ENCODE peak calls at places on chromosome 10, in eight cellular contexts. N is tibial artery, M is tibial nerve, R is brain microvascular endothelial cell, A is pancreas, O is astrocyte, E is lower lobe of right lung, U is transverse colon. V is an unnamed sample.

GRCh38 chr10:57624066-57624465 is 643.6 kb downstream of the IPMK start:
- DNase-seq in N (no peak), M (no peak), R (no peak), A (no peak), O (no peak), E (no peak), U (no peak), V (peak)

GRCh38 chr10:29858352-29859267 is 200.8 kb downstream of the JCAD start:
- DNase-seq in N (peak), M (no peak), R (peak), A (peak), O (peak), E (peak), U (peak), V (peak)

GRCh38 chr10:21584834-21585530 is 51.0 kb downstream of the MLLT10 start:
- DNase-seq in N (no peak), M (no peak), R (no peak), A (no peak), O (no peak), E (no peak), U (no peak), V (no peak)

GRCh38 chr10:72764151-72764550 is 72.2 kb downstream of the MCU start:
- DNase-seq in N (no peak), M (no peak), R (peak), A (no peak), O (peak), E (no peak), U (no peak), V (peak)

GRCh38 chr10:28089467-28089866 is 90.6 kb upstream of the ODAD2 start:
- DNase-seq in N (no peak), M (no peak), R (peak), A (no peak), O (peak), E (no peak), U (no peak), V (peak)

GRCh38 chr10:89555688-89556445 is 20.5 kb upstream of the SLC16A12 start:
- DNase-seq in N (no peak), M (no peak), R (peak), A (no peak), O (no peak), E (no peak), U (no peak), V (no peak)

GRCh38 chr10:69869291-69869841 is 67.7 kb downstream of the COL13A1 start:
- DNase-seq in N (no peak), M (no peak), R (peak), A (no peak), O (peak), E (no peak), U (peak), V (peak)

GRCh38 chr10:131997366-131998049 is 15.8 kb upstream of the BNIP3 start:
- DNase-seq in N (peak), M (peak), R (peak), A (peak), O (no peak), E (peak), U (peak), V (peak)

GRCh38 chr10:122555431-122555830 is 5.1 kb upstream of the DMBT1 start:
- DNase-seq in N (no peak), M (no peak), R (no peak), A (no peak), O (no peak), E (no peak), U (no peak), V (no peak)

GRCh38 chr10:17802966-17803365 is 6.2 kb upstream of the MRC1 start:
- DNase-seq in N (no peak), M (no peak), R (peak), A (no peak), O (peak), E (no peak), U (no peak), V (peak)

GRCh38 chr10:109427421-109427820 is 495.9 kb downstream of the XPNPEP1 start:
- DNase-seq in N (no peak), M (no peak), R (no peak), A (no peak), O (peak), E (no peak), U (no peak), V (no peak)

GRCh38 chr10:78307576-78307975 is 273.9 kb downstream of the RPS24 start:
- DNase-seq in N (no peak), M (no peak), R (no peak), A (no peak), O (no peak), E (no peak), U (no peak), V (no peak)

GRCh38 chr10:30115391-30116253 is 56.2 kb upstream of the JCAD start:
- DNase-seq in N (no peak), M (no peak), R (no peak), A (no peak), O (peak), E (no peak), U (no peak), V (no peak)

GRCh38 chr10:114283091-114283490 is 44.0 kb downstream of the VWA2 start:
- DNase-seq in N (peak), M (no peak), R (no peak), A (no peak), O (no peak), E (no peak), U (no peak), V (no peak)

GRCh38 chr10:48604039-48604407 is 850 bp downstream of the ARHGAP22 start:
- DNase-seq in N (peak), M (no peak), R (no peak), A (no peak), O (no peak), E (no peak), U (no peak), V (no peak)

GRCh38 chr10:132783865-132784581 is 1.9 kb downstream of the NKX6-2 start:
- DNase-seq in N (no peak), M (no peak), R (no peak), A (no peak), O (no peak), E (no peak), U (no peak), V (no peak)

GRCh38 chr10:92241158-92241500 is 49.7 kb downstream of the CPEB3 start:
- DNase-seq in N (no peak), M (no peak), R (no peak), A (peak), O (peak), E (no peak), U (peak), V (peak)

GRCh38 chr10:60825520-60825919 is 47.2 kb downstream of the CDK1 start:
- DNase-seq in N (no peak), M (no peak), R (no peak), A (no peak), O (no peak), E (no peak), U (no peak), V (no peak)

GRCh38 chr10:128042131-128042610 is 84.1 kb downstream of the MKI67 start:
- DNase-seq in N (no peak), M (no peak), R (no peak), A (no peak), O (no peak), E (no peak), U (no peak), V (no peak)

GRCh38 chr10:25966846-25967245 is 32.8 kb downstream of the MYO3A start:
- DNase-seq in N (no peak), M (no peak), R (no peak), A (no peak), O (peak), E (no peak), U (no peak), V (no peak)

GRCh38 chr10:106999118-106999707 is 165.3 kb downstream of the SORCS1 start:
- DNase-seq in N (no peak), M (no peak), R (no peak), A (no peak), O (no peak), E (no peak), U (no peak), V (no peak)

GRCh38 chr10:73763343-73763742 is 18.5 kb upstream of the CHCHD1 start:
- DNase-seq in N (no peak), M (no peak), R (no peak), A (no peak), O (no peak), E (no peak), U (no peak), V (no peak)

GRCh38 chr10:124912052-124912435 is 29.9 kb upstream of the ZRANB1 start:
- DNase-seq in N (no peak), M (no peak), R (no peak), A (no peak), O (no peak), E (no peak), U (no peak), V (no peak)

GRCh38 chr10:124909563-124909962 is 32.4 kb upstream of the ZRANB1 start:
- DNase-seq in N (no peak), M (no peak), R (no peak), A (no peak), O (no peak), E (no peak), U (no peak), V (no peak)

GRCh38 chr10:124912487-124912886 is 29.4 kb upstream of the ZRANB1 start:
- DNase-seq in N (no peak), M (no peak), R (no peak), A (no peak), O (no peak), E (no peak), U (no peak), V (no peak)

GRCh38 chr10:124913167-124913566 is 28.8 kb upstream of the ZRANB1 start:
- DNase-seq in N (no peak), M (no peak), R (no peak), A (no peak), O (no peak), E (no peak), U (no peak), V (no peak)

DNA sequence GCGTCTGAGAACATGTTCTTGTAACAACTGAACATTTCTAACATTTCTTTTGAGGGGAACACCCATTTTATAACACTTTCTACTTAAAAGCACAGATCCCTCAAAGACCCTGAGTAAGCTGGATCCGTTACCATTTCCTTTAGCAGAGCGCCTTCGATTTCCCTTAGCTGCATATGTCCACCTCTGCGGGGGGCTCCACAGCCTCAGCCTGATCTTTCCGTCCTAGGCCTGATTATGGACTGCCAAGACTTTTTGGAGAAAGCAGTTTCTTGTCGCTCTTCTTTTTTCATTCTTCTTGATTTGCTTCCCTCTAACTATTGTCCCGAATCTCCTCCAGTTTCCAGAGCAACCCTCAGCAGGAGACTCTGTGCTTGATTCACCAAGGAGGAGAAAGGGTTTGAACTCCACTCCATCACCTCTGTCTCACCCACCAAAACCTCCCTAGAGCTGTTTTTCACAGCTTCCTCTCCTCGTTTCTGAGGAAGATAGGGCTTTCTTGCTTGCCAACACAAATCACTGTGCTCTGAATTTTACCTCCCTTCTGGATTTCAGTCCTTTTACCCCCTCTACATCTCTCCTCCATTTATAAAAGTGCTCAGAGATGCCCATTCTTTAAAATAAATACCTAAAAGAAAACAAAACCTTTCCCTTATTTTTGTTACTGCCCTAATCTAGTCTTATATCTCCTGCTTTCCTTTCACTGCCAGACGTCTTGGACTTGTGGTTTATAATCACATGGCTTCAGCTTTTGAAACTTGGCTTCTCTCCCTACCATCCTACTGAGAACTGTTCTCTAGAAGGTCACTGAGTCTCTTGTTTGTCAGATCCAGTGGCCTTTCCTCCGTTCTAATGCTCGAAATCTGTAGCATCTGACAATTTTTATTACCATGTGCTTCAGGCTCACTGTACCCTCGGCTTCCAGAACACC is 30.5 kb upstream of the ZRANB1 start:
- DNase-seq in N (no peak), M (no peak), R (peak), A (no peak), O (peak), E (no peak), U (no peak), V (no peak)
- TF ChIP-seq CTCF in N (no peak), M (no peak), R (peak), A (no peak), O (no peak), E (no peak), U (no peak), V (no peak)

DNA sequence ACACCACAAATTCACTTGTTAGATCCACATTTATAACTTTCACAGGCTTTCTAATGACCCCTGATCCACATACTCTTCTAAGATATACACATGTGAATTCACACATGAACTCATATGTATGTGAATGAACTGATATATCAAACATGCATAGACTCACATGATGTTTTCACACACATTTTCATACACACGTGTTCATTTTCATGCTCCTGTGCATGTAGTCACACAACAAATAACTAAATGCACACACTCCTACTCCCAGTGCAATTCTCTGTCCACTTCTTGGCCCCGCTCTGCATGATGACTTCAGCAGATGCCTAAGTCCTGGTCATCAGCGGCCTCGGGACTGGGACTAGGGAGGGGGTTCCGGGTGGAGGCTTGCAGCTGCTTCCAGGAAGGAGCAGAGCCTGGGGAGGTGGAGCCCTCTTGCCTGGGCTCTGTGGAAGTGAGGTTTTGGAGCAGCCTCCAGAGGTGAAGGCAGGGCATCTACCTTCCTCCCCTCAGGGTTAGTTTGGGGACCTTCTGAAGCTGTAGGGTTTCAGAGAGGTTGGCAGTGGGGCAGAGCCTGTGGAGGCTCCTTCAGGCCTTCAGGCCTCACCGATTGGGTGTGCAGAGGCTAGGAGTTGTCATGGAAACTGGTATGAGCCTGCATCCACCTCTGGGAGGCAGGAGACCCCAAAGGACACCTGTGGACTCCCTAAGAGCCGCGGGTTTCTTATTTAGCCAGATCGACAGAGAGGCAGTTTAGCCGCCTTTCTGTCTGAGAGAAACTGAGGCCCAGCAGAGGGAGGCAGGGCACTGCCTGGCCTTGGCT is 1.8 kb downstream of the LZTS2 start:
- DNase-seq in N (peak), M (peak), R (peak), A (peak), O (peak), E (peak), U (peak), V (no peak)
- H3K27ac ChIP-seq in N (peak), M (peak), R (peak), A (peak), O (peak), E (peak), U (peak), V (peak)

GRCh38 chr10:124719213-124719851 is 24.8 kb downstream of the FAM53B start:
- DNase-seq in N (no peak), M (no peak), R (peak), A (peak), O (peak), E (no peak), U (peak), V (peak)
- TF ChIP-seq CTCF in N (no peak), M (peak), R (peak), A (no peak), O (peak), E (peak), U (peak), V (peak)

GRCh38 chr10:101311440-101312067 is 42.4 kb upstream of the BTRC start:
- DNase-seq in N (no peak), M (no peak), R (no peak), A (peak), O (no peak), E (no peak), U (no peak), V (no peak)
- H3K27ac ChIP-seq in N (no peak), M (no peak), R (no peak), A (no peak), O (no peak), E (no peak), U (no peak), V (no peak)

GRCh38 chr10:10960534-10960933 is 57.1 kb upstream of the CELF2 start:
- DNase-seq in N (no peak), M (no peak), R (no peak), A (no peak), O (no peak), E (no peak), U (no peak), V (no peak)
- TF ChIP-seq CTCF in N (no peak), M (no peak), R (no peak), A (no peak), O (no peak), E (no peak), U (no peak), V (no peak)

DNA sequence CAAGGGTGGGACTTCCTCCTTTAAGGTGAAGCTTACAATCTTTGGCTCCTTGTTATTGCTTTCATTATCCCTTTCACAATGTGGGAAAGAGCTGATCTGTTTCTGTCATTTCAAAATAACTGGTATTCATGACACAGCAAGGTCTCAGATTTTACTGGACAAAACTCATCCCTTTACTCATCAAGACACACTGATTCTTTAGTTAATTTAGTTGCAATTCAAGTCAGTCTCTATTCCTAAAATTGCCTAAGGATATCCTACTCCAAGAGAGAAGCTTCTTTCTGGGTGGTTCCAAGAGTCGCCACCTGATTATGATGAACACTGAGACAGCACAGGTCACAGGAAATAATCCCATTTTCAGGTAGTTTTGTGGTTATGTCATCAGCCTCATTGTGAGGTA is 5.8 kb upstream of the PNLIPRP3 start:
- DNase-seq in N (no peak), M (no peak), R (no peak), A (no peak), O (no peak), E (no peak), U (no peak), V (no peak)
- H3K27ac ChIP-seq in N (no peak), M (no peak), R (no peak), A (no peak), O (no peak), E (no peak), U (no peak), V (no peak)

GRCh38 chr10:96089670-96090462 is 40.2 kb upstream of the ZNF518A start:
- DNase-seq in N (peak), M (peak), R (peak), A (peak), O (peak), E (peak), U (peak), V (peak)
- TF ChIP-seq CTCF in N (no peak), M (no peak), R (no peak), A (no peak), O (no peak), E (no peak), U (no peak), V (no peak)

GRCh38 chr10:8128511-8128910 is 74.0 kb downstream of the GATA3 start:
- DNase-seq in N (no peak), M (no peak), R (no peak), A (no peak), O (no peak), E (no peak), U (no peak), V (no peak)
- H3K27ac ChIP-seq in N (no peak), M (no peak), R (no peak), A (no peak), O (no peak), E (no peak), U (no peak), V (no peak)